ENCODE peak calls at places on chromosome 6, in nine cellular contexts. One of them, this sample, is unnamed.

GRCh38 chr6:82182756-82183155 is 64.8 kb downstream of the IBTK start:
- DNase-seq in astrocyte of the cerebellum: no peak
- DNase-seq in AG09319: no peak
- DNase-seq in AG10803: peak; percentile 57
- DNase-seq in T-cell: no peak
- DNase-seq in heart right ventricle: no peak
- DNase-seq in brain pericyte: no peak
- DNase-seq in activated CD4-positive, alpha-beta T cell treated with anti-CD3 and anti-CD28 coated beads for 48 hours: peak; percentile 5
- DNase-seq in endothelial cell: no peak
- DNase-seq in this sample: peak; percentile 32

GRCh38 chr6:147530132-147531060 is 21.9 kb downstream of the SAMD5 start:
- DNase-seq in astrocyte of the cerebellum: no peak
- DNase-seq in AG09319: no peak
- DNase-seq in AG10803: no peak
- DNase-seq in T-cell: no peak
- DNase-seq in heart right ventricle: no peak
- DNase-seq in brain pericyte: no peak
- DNase-seq in activated CD4-positive, alpha-beta T cell treated with anti-CD3 and anti-CD28 coated beads for 48 hours: peak; percentile 5
- DNase-seq in endothelial cell: no peak
- DNase-seq in this sample: no peak

GRCh38 chr6:77456531-77457248 is 6.6 kb downstream of the HTR1B start:
- DNase-seq in astrocyte of the cerebellum: peak; percentile 89
- DNase-seq in AG09319: peak; percentile 87
- DNase-seq in AG10803: peak; percentile 99
- DNase-seq in T-cell: no peak
- DNase-seq in heart right ventricle: no peak
- DNase-seq in brain pericyte: peak; percentile 94
- DNase-seq in activated CD4-positive, alpha-beta T cell treated with anti-CD3 and anti-CD28 coated beads for 48 hours: no peak
- DNase-seq in endothelial cell: no peak
- DNase-seq in this sample: no peak

GRCh38 chr6:11396860-11397259 is 140.7 kb upstream of the TMEM170B start:
- DNase-seq in astrocyte of the cerebellum: no peak
- DNase-seq in AG09319: no peak
- DNase-seq in AG10803: no peak
- DNase-seq in T-cell: no peak
- DNase-seq in heart right ventricle: no peak
- DNase-seq in brain pericyte: no peak
- DNase-seq in activated CD4-positive, alpha-beta T cell treated with anti-CD3 and anti-CD28 coated beads for 48 hours: no peak
- DNase-seq in endothelial cell: no peak
- DNase-seq in this sample: no peak

GRCh38 chr6:6878921-6879585 is 228.7 kb upstream of the RREB1 start:
- DNase-seq in astrocyte of the cerebellum: no peak
- DNase-seq in AG09319: no peak
- DNase-seq in AG10803: no peak
- DNase-seq in T-cell: no peak
- DNase-seq in heart right ventricle: no peak
- DNase-seq in brain pericyte: no peak
- DNase-seq in activated CD4-positive, alpha-beta T cell treated with anti-CD3 and anti-CD28 coated beads for 48 hours: no peak
- DNase-seq in endothelial cell: no peak
- DNase-seq in this sample: no peak

GRCh38 chr6:12082368-12082767 is 70.3 kb downstream of the HIVEP1 start:
- DNase-seq in astrocyte of the cerebellum: no peak
- DNase-seq in AG09319: no peak
- DNase-seq in AG10803: no peak
- DNase-seq in T-cell: no peak
- DNase-seq in heart right ventricle: no peak
- DNase-seq in brain pericyte: no peak
- DNase-seq in activated CD4-positive, alpha-beta T cell treated with anti-CD3 and anti-CD28 coated beads for 48 hours: no peak
- DNase-seq in endothelial cell: no peak
- DNase-seq in this sample: no peak

GRCh38 chr6:154080434-154081189 is 41.6 kb downstream of the OPRM1 start:
- DNase-seq in astrocyte of the cerebellum: no peak
- DNase-seq in AG09319: no peak
- DNase-seq in AG10803: no peak
- DNase-seq in T-cell: no peak
- DNase-seq in heart right ventricle: no peak
- DNase-seq in brain pericyte: no peak
- DNase-seq in activated CD4-positive, alpha-beta T cell treated with anti-CD3 and anti-CD28 coated beads for 48 hours: no peak
- DNase-seq in endothelial cell: no peak
- DNase-seq in this sample: no peak

GRCh38 chr6:41457303-41457670 is 88.9 kb upstream of the FOXP4 start:
- DNase-seq in astrocyte of the cerebellum: no peak
- DNase-seq in AG09319: no peak
- DNase-seq in AG10803: no peak
- DNase-seq in T-cell: no peak
- DNase-seq in heart right ventricle: no peak
- DNase-seq in brain pericyte: no peak
- DNase-seq in activated CD4-positive, alpha-beta T cell treated with anti-CD3 and anti-CD28 coated beads for 48 hours: no peak
- DNase-seq in endothelial cell: no peak
- DNase-seq in this sample: no peak

GRCh38 chr6:168538892-168539811 is 98.2 kb downstream of the SMOC2 start:
- DNase-seq in astrocyte of the cerebellum: no peak
- DNase-seq in AG09319: no peak
- DNase-seq in AG10803: no peak
- DNase-seq in T-cell: no peak
- DNase-seq in heart right ventricle: no peak
- DNase-seq in brain pericyte: no peak
- DNase-seq in activated CD4-positive, alpha-beta T cell treated with anti-CD3 and anti-CD28 coated beads for 48 hours: no peak
- DNase-seq in endothelial cell: no peak
- DNase-seq in this sample: no peak

GRCh38 chr6:42929928-42930360 is 664 bp downstream of the CNPY3 start:
- DNase-seq in astrocyte of the cerebellum: peak; percentile 12
- DNase-seq in AG09319: no peak
- DNase-seq in AG10803: peak; percentile 66
- DNase-seq in T-cell: no peak
- DNase-seq in heart right ventricle: peak; percentile 26
- DNase-seq in brain pericyte: peak; percentile 12
- DNase-seq in activated CD4-positive, alpha-beta T cell treated with anti-CD3 and anti-CD28 coated beads for 48 hours: peak; percentile 66
- DNase-seq in endothelial cell: no peak
- DNase-seq in this sample: peak; percentile 42

GRCh38 chr6:35081426-35081851 is 59.7 kb downstream of the TCP11 start:
- DNase-seq in astrocyte of the cerebellum: peak; percentile 38
- DNase-seq in AG09319: no peak
- DNase-seq in AG10803: no peak
- DNase-seq in T-cell: no peak
- DNase-seq in heart right ventricle: no peak
- DNase-seq in brain pericyte: peak; percentile 29
- DNase-seq in activated CD4-positive, alpha-beta T cell treated with anti-CD3 and anti-CD28 coated beads for 48 hours: no peak
- DNase-seq in endothelial cell: no peak
- DNase-seq in this sample: peak; percentile 21

GRCh38 chr6:53300656-53301551 is 47.8 kb downstream of the ELOVL5 start:
- DNase-seq in astrocyte of the cerebellum: peak; percentile 49
- DNase-seq in AG09319: no peak
- DNase-seq in AG10803: peak; percentile 72
- DNase-seq in T-cell: peak; percentile 15
- DNase-seq in heart right ventricle: peak; percentile 56
- DNase-seq in brain pericyte: no peak
- DNase-seq in activated CD4-positive, alpha-beta T cell treated with anti-CD3 and anti-CD28 coated beads for 48 hours: no peak
- DNase-seq in endothelial cell: no peak
- DNase-seq in this sample: peak; percentile 92

GRCh38 chr6:135531954-135532490 is 34.5 kb upstream of the AHI1 start:
- DNase-seq in astrocyte of the cerebellum: no peak
- DNase-seq in AG09319: no peak
- DNase-seq in AG10803: no peak
- DNase-seq in T-cell: no peak
- DNase-seq in heart right ventricle: no peak
- DNase-seq in brain pericyte: no peak
- DNase-seq in activated CD4-positive, alpha-beta T cell treated with anti-CD3 and anti-CD28 coated beads for 48 hours: no peak
- DNase-seq in endothelial cell: no peak
- DNase-seq in this sample: no peak

GRCh38 chr6:36160147-36160760 is 29.9 kb downstream of the MAPK13 start:
- DNase-seq in astrocyte of the cerebellum: peak; percentile 11
- DNase-seq in AG09319: no peak
- DNase-seq in AG10803: peak; percentile 66
- DNase-seq in T-cell: no peak
- DNase-seq in heart right ventricle: no peak
- DNase-seq in brain pericyte: no peak
- DNase-seq in activated CD4-positive, alpha-beta T cell treated with anti-CD3 and anti-CD28 coated beads for 48 hours: no peak
- DNase-seq in endothelial cell: no peak
- DNase-seq in this sample: no peak

GRCh38 chr6:53349209-53349693 is 501 bp upstream of the ELOVL5 start:
- DNase-seq in astrocyte of the cerebellum: no peak
- DNase-seq in AG09319: no peak
- DNase-seq in AG10803: no peak
- DNase-seq in T-cell: no peak
- DNase-seq in heart right ventricle: no peak
- DNase-seq in brain pericyte: no peak
- DNase-seq in activated CD4-positive, alpha-beta T cell treated with anti-CD3 and anti-CD28 coated beads for 48 hours: no peak
- DNase-seq in endothelial cell: no peak
- DNase-seq in this sample: no peak

GRCh38 chr6:150068786-150069648 is at the start of gene ULBP3:
- DNase-seq in astrocyte of the cerebellum: peak; percentile 73
- DNase-seq in AG09319: peak; percentile 85
- DNase-seq in AG10803: peak; percentile 94
- DNase-seq in T-cell: peak; percentile 22
- DNase-seq in heart right ventricle: peak; percentile 83
- DNase-seq in brain pericyte: peak; percentile 27
- DNase-seq in activated CD4-positive, alpha-beta T cell treated with anti-CD3 and anti-CD28 coated beads for 48 hours: peak; percentile 74
- DNase-seq in endothelial cell: peak; percentile 92
- DNase-seq in this sample: peak; percentile 95

GRCh38 chr6:127475135-127475822 is 16.1 kb upstream of the KIAA0408 start:
- DNase-seq in astrocyte of the cerebellum: no peak
- DNase-seq in AG09319: no peak
- DNase-seq in AG10803: no peak
- DNase-seq in T-cell: no peak
- DNase-seq in heart right ventricle: no peak
- DNase-seq in brain pericyte: no peak
- DNase-seq in activated CD4-positive, alpha-beta T cell treated with anti-CD3 and anti-CD28 coated beads for 48 hours: no peak
- DNase-seq in endothelial cell: no peak
- DNase-seq in this sample: no peak

GRCh38 chr6:120576061-120576460 is 758.2 kb downstream of the TBC1D32 start:
- DNase-seq in astrocyte of the cerebellum: no peak
- DNase-seq in AG09319: no peak
- DNase-seq in AG10803: no peak
- DNase-seq in T-cell: no peak
- DNase-seq in heart right ventricle: no peak
- DNase-seq in brain pericyte: no peak
- DNase-seq in activated CD4-positive, alpha-beta T cell treated with anti-CD3 and anti-CD28 coated beads for 48 hours: no peak
- DNase-seq in endothelial cell: no peak
- DNase-seq in this sample: no peak

GRCh38 chr6:159044899-159045727 is at the start of gene TAGAP:
- DNase-seq in astrocyte of the cerebellum: no peak
- DNase-seq in AG09319: no peak
- DNase-seq in AG10803: peak; percentile 28
- DNase-seq in T-cell: peak; percentile 83
- DNase-seq in heart right ventricle: peak; percentile 55
- DNase-seq in brain pericyte: no peak
- DNase-seq in activated CD4-positive, alpha-beta T cell treated with anti-CD3 and anti-CD28 coated beads for 48 hours: peak; percentile 88
- DNase-seq in endothelial cell: no peak
- DNase-seq in this sample: peak; percentile 75

GRCh38 chr6:141521440-141521839 is 611.3 kb upstream of the GJE1 start:
- DNase-seq in astrocyte of the cerebellum: no peak
- DNase-seq in AG09319: no peak
- DNase-seq in AG10803: no peak
- DNase-seq in T-cell: no peak
- DNase-seq in heart right ventricle: no peak
- DNase-seq in brain pericyte: no peak
- DNase-seq in activated CD4-positive, alpha-beta T cell treated with anti-CD3 and anti-CD28 coated beads for 48 hours: no peak
- DNase-seq in endothelial cell: no peak
- DNase-seq in this sample: no peak

GRCh38 chr6:156886409-156886808 is 109.2 kb downstream of the ARID1B start:
- DNase-seq in astrocyte of the cerebellum: no peak
- DNase-seq in AG09319: no peak
- DNase-seq in AG10803: no peak
- DNase-seq in T-cell: no peak
- DNase-seq in heart right ventricle: peak; percentile 60
- DNase-seq in brain pericyte: no peak
- DNase-seq in activated CD4-positive, alpha-beta T cell treated with anti-CD3 and anti-CD28 coated beads for 48 hours: peak; percentile 17
- DNase-seq in endothelial cell: no peak
- DNase-seq in this sample: peak; percentile 39

GRCh38 chr6:135379647-135380046 is 117.9 kb downstream of the AHI1 start:
- DNase-seq in astrocyte of the cerebellum: no peak
- DNase-seq in AG09319: no peak
- DNase-seq in AG10803: no peak
- DNase-seq in T-cell: no peak
- DNase-seq in heart right ventricle: no peak
- DNase-seq in brain pericyte: no peak
- DNase-seq in activated CD4-positive, alpha-beta T cell treated with anti-CD3 and anti-CD28 coated beads for 48 hours: no peak
- DNase-seq in endothelial cell: no peak
- DNase-seq in this sample: no peak

GRCh38 chr6:113381957-113382356 is 475.2 kb upstream of the MARCKS start:
- DNase-seq in astrocyte of the cerebellum: peak; percentile 86
- DNase-seq in AG09319: no peak
- DNase-seq in AG10803: peak; percentile 82
- DNase-seq in T-cell: no peak
- DNase-seq in heart right ventricle: peak; percentile 18
- DNase-seq in brain pericyte: no peak
- DNase-seq in activated CD4-positive, alpha-beta T cell treated with anti-CD3 and anti-CD28 coated beads for 48 hours: no peak
- DNase-seq in endothelial cell: no peak
- DNase-seq in this sample: peak; percentile 20

GRCh38 chr6:3119040-3119723 is 671 bp downstream of the BPHL start:
- DNase-seq in astrocyte of the cerebellum: no peak
- DNase-seq in AG09319: no peak
- DNase-seq in AG10803: peak; percentile 19
- DNase-seq in T-cell: no peak
- DNase-seq in heart right ventricle: no peak
- DNase-seq in brain pericyte: no peak
- DNase-seq in activated CD4-positive, alpha-beta T cell treated with anti-CD3 and anti-CD28 coated beads for 48 hours: no peak
- DNase-seq in endothelial cell: no peak
- DNase-seq in this sample: no peak

GRCh38 chr6:43481591-43482242 is 4.3 kb downstream of the TJAP1 start:
- DNase-seq in astrocyte of the cerebellum: no peak
- DNase-seq in AG09319: no peak
- DNase-seq in AG10803: no peak
- DNase-seq in T-cell: no peak
- DNase-seq in heart right ventricle: no peak
- DNase-seq in brain pericyte: no peak
- DNase-seq in activated CD4-positive, alpha-beta T cell treated with anti-CD3 and anti-CD28 coated beads for 48 hours: no peak
- DNase-seq in endothelial cell: no peak
- DNase-seq in this sample: no peak

GRCh38 chr6:99026135-99026534 is 78.4 kb upstream of the FBXL4 start:
- DNase-seq in astrocyte of the cerebellum: no peak
- DNase-seq in AG09319: no peak
- DNase-seq in AG10803: no peak
- DNase-seq in T-cell: no peak
- DNase-seq in heart right ventricle: no peak
- DNase-seq in brain pericyte: no peak
- DNase-seq in activated CD4-positive, alpha-beta T cell treated with anti-CD3 and anti-CD28 coated beads for 48 hours: no peak
- DNase-seq in endothelial cell: no peak
- DNase-seq in this sample: no peak

GRCh38 chr6:124772733-124773319 is 189.4 kb upstream of the RNF217 start:
- DNase-seq in astrocyte of the cerebellum: peak; percentile 24
- DNase-seq in AG09319: no peak
- DNase-seq in AG10803: no peak
- DNase-seq in T-cell: no peak
- DNase-seq in heart right ventricle: no peak
- DNase-seq in brain pericyte: no peak
- DNase-seq in activated CD4-positive, alpha-beta T cell treated with anti-CD3 and anti-CD28 coated beads for 48 hours: no peak
- DNase-seq in endothelial cell: no peak
- DNase-seq in this sample: no peak

GRCh38 chr6:4820704-4821276 is 44.6 kb downstream of the CDYL start:
- DNase-seq in astrocyte of the cerebellum: no peak
- DNase-seq in AG09319: no peak
- DNase-seq in AG10803: peak; percentile 89
- DNase-seq in T-cell: no peak
- DNase-seq in heart right ventricle: no peak
- DNase-seq in brain pericyte: no peak
- DNase-seq in activated CD4-positive, alpha-beta T cell treated with anti-CD3 and anti-CD28 coated beads for 48 hours: peak; percentile 19
- DNase-seq in endothelial cell: no peak
- DNase-seq in this sample: no peak

GRCh38 chr6:75101896-75102680 is 103.8 kb downstream of the COL12A1 start:
- DNase-seq in astrocyte of the cerebellum: no peak
- DNase-seq in AG09319: no peak
- DNase-seq in AG10803: peak; percentile 71
- DNase-seq in T-cell: no peak
- DNase-seq in heart right ventricle: no peak
- DNase-seq in brain pericyte: peak; percentile 61
- DNase-seq in activated CD4-positive, alpha-beta T cell treated with anti-CD3 and anti-CD28 coated beads for 48 hours: no peak
- DNase-seq in endothelial cell: no peak
- DNase-seq in this sample: no peak

GRCh38 chr6:132007474-132008190 is 56.5 kb upstream of the CCN2 start:
- DNase-seq in astrocyte of the cerebellum: peak; percentile 40
- DNase-seq in AG09319: no peak
- DNase-seq in AG10803: peak; percentile 69
- DNase-seq in T-cell: no peak
- DNase-seq in heart right ventricle: no peak
- DNase-seq in brain pericyte: no peak
- DNase-seq in activated CD4-positive, alpha-beta T cell treated with anti-CD3 and anti-CD28 coated beads for 48 hours: no peak
- DNase-seq in endothelial cell: no peak
- DNase-seq in this sample: no peak

GRCh38 chr6:46329568-46329967 is 158.8 kb upstream of the ENPP5 start:
- DNase-seq in astrocyte of the cerebellum: peak; percentile 79
- DNase-seq in AG09319: no peak
- DNase-seq in AG10803: peak; percentile 51
- DNase-seq in T-cell: no peak
- DNase-seq in heart right ventricle: peak; percentile 13
- DNase-seq in brain pericyte: no peak
- DNase-seq in activated CD4-positive, alpha-beta T cell treated with anti-CD3 and anti-CD28 coated beads for 48 hours: no peak
- DNase-seq in endothelial cell: no peak
- DNase-seq in this sample: no peak